ENCODE peak calls at places on chromosomes 4 and X, in eight cellular contexts. One of them, this sample, is unnamed. For H3K9me3 and H3K4me1, the result is how much of the 10 kb centered on the place peaks cover.

GRCh38 chr4:54872246-54872645 is 214.5 kb downstream of the KIT start:
- DNase-seq in small intestine: no peak
- DNase-seq in CD8-positive, alpha-beta memory T cell: no peak
- DNase-seq in heart right ventricle: no peak
- DNase-seq in ovary: no peak
- DNase-seq in mesenchymal stem cell: peak
- DNase-seq in CD8-positive, alpha-beta T cell: no peak
- DNase-seq in endodermal cell: no peak
- DNase-seq in this sample: no peak

GRCh38 chrX:143002206-143002605 is 23.5 kb upstream of the SPANXN4 start:
- DNase-seq in small intestine: no peak
- DNase-seq in CD8-positive, alpha-beta memory T cell: no peak
- DNase-seq in heart right ventricle: no peak
- DNase-seq in ovary: no peak
- DNase-seq in mesenchymal stem cell: no peak
- DNase-seq in CD8-positive, alpha-beta T cell: no peak
- DNase-seq in endodermal cell: no peak
- DNase-seq in this sample: no peak

GRCh38 chrX:17559728-17560379 is 177.4 kb upstream of the SCML1 start:
- DNase-seq in small intestine: no peak
- DNase-seq in CD8-positive, alpha-beta memory T cell: no peak
- DNase-seq in heart right ventricle: no peak
- DNase-seq in ovary: no peak
- DNase-seq in mesenchymal stem cell: peak
- DNase-seq in CD8-positive, alpha-beta T cell: no peak
- DNase-seq in endodermal cell: no peak
- DNase-seq in this sample: no peak

GRCh38 chr4:121408-122084 is 2.8 kb upstream of the ZNF718 start:
- DNase-seq in small intestine: peak
- DNase-seq in CD8-positive, alpha-beta memory T cell: peak
- DNase-seq in heart right ventricle: no peak
- DNase-seq in ovary: no peak
- DNase-seq in mesenchymal stem cell: no peak
- DNase-seq in CD8-positive, alpha-beta T cell: peak
- DNase-seq in endodermal cell: no peak
- DNase-seq in this sample: no peak

GRCh38 chr4:121139533-121140222 is 24.4 kb downstream of the TNIP3 start:
- DNase-seq in small intestine: no peak
- DNase-seq in CD8-positive, alpha-beta memory T cell: peak
- DNase-seq in heart right ventricle: no peak
- DNase-seq in ovary: no peak
- DNase-seq in mesenchymal stem cell: peak
- DNase-seq in CD8-positive, alpha-beta T cell: no peak
- DNase-seq in endodermal cell: no peak
- DNase-seq in this sample: no peak

GRCh38 chr4:188254211-188254610 is 115.0 kb downstream of the TRIML1 start:
- DNase-seq in small intestine: no peak
- DNase-seq in CD8-positive, alpha-beta memory T cell: no peak
- DNase-seq in heart right ventricle: no peak
- DNase-seq in ovary: no peak
- DNase-seq in mesenchymal stem cell: no peak
- DNase-seq in CD8-positive, alpha-beta T cell: no peak
- DNase-seq in endodermal cell: no peak
- DNase-seq in this sample: no peak

GRCh38 chr4:36610628-36611027 is 329.2 kb downstream of the DTHD1 start:
- DNase-seq in small intestine: no peak
- DNase-seq in CD8-positive, alpha-beta memory T cell: no peak
- DNase-seq in heart right ventricle: no peak
- DNase-seq in ovary: no peak
- DNase-seq in mesenchymal stem cell: no peak
- DNase-seq in CD8-positive, alpha-beta T cell: no peak
- DNase-seq in endodermal cell: no peak
- DNase-seq in this sample: no peak

GRCh38 chr4:66294626-66295025 is 624.3 kb upstream of the EPHA5 start:
- DNase-seq in small intestine: no peak
- DNase-seq in CD8-positive, alpha-beta memory T cell: no peak
- DNase-seq in heart right ventricle: no peak
- DNase-seq in ovary: no peak
- DNase-seq in mesenchymal stem cell: no peak
- DNase-seq in CD8-positive, alpha-beta T cell: no peak
- DNase-seq in endodermal cell: no peak
- DNase-seq in this sample: no peak

GRCh38 chr4:16224264-16224663 is 2.0 kb downstream of the TAPT1 start:
- DNase-seq in small intestine: no peak
- DNase-seq in CD8-positive, alpha-beta memory T cell: no peak
- DNase-seq in heart right ventricle: no peak
- DNase-seq in ovary: no peak
- DNase-seq in mesenchymal stem cell: no peak
- DNase-seq in CD8-positive, alpha-beta T cell: no peak
- DNase-seq in endodermal cell: peak
- DNase-seq in this sample: no peak

GRCh38 chrX:154738013-154738738 is 12.7 kb downstream of the GAB3 start:
- DNase-seq in small intestine: no peak
- DNase-seq in CD8-positive, alpha-beta memory T cell: no peak
- DNase-seq in heart right ventricle: peak
- DNase-seq in ovary: peak
- DNase-seq in mesenchymal stem cell: peak
- DNase-seq in CD8-positive, alpha-beta T cell: no peak
- DNase-seq in endodermal cell: no peak
- DNase-seq in this sample: no peak

GRCh38 chr4:6229671-6230501 is 29.5 kb upstream of the JAKMIP1 start:
- DNase-seq in small intestine: no peak
- DNase-seq in CD8-positive, alpha-beta memory T cell: no peak
- DNase-seq in heart right ventricle: no peak
- DNase-seq in ovary: no peak
- DNase-seq in mesenchymal stem cell: no peak
- DNase-seq in CD8-positive, alpha-beta T cell: no peak
- DNase-seq in endodermal cell: peak
- DNase-seq in this sample: no peak

GRCh38 chr4:8538703-8539567 is 41.3 kb upstream of the GPR78 start:
- DNase-seq in small intestine: no peak
- DNase-seq in CD8-positive, alpha-beta memory T cell: no peak
- DNase-seq in heart right ventricle: no peak
- DNase-seq in ovary: no peak
- DNase-seq in mesenchymal stem cell: peak
- DNase-seq in CD8-positive, alpha-beta T cell: no peak
- DNase-seq in endodermal cell: no peak
- DNase-seq in this sample: no peak

GRCh38 chrX:97860206-97860605 is 976.5 kb downstream of the RPA4 start:
- DNase-seq in small intestine: no peak
- DNase-seq in CD8-positive, alpha-beta memory T cell: no peak
- DNase-seq in heart right ventricle: no peak
- DNase-seq in ovary: no peak
- DNase-seq in mesenchymal stem cell: peak
- DNase-seq in CD8-positive, alpha-beta T cell: no peak
- DNase-seq in endodermal cell: no peak
- DNase-seq in this sample: no peak

GRCh38 chr4:84258905-84259830 is 239.9 kb downstream of the NKX6-1 start:
- DNase-seq in small intestine: peak
- DNase-seq in CD8-positive, alpha-beta memory T cell: no peak
- DNase-seq in heart right ventricle: no peak
- DNase-seq in ovary: no peak
- DNase-seq in mesenchymal stem cell: peak
- DNase-seq in CD8-positive, alpha-beta T cell: no peak
- DNase-seq in endodermal cell: peak
- DNase-seq in this sample: no peak

GRCh38 chrX:48919947-48920712 is 1.3 kb upstream of the PIM2 start:
- DNase-seq in small intestine: no peak
- DNase-seq in CD8-positive, alpha-beta memory T cell: peak
- DNase-seq in heart right ventricle: no peak
- DNase-seq in ovary: no peak
- DNase-seq in mesenchymal stem cell: peak
- DNase-seq in CD8-positive, alpha-beta T cell: peak
- DNase-seq in endodermal cell: peak
- DNase-seq in this sample: no peak

GRCh38 chr4:70603856-70604255 is 11.8 kb downstream of the AMBN start:
- DNase-seq in small intestine: no peak
- DNase-seq in CD8-positive, alpha-beta memory T cell: no peak
- DNase-seq in heart right ventricle: no peak
- DNase-seq in ovary: no peak
- DNase-seq in mesenchymal stem cell: peak
- DNase-seq in CD8-positive, alpha-beta T cell: no peak
- DNase-seq in endodermal cell: no peak
- DNase-seq in this sample: no peak

GRCh38 chr4:6282247-6282646 is 12.6 kb downstream of the WFS1 start:
- DNase-seq in small intestine: no peak
- DNase-seq in CD8-positive, alpha-beta memory T cell: no peak
- DNase-seq in heart right ventricle: no peak
- DNase-seq in ovary: peak
- DNase-seq in mesenchymal stem cell: no peak
- DNase-seq in CD8-positive, alpha-beta T cell: no peak
- DNase-seq in endodermal cell: no peak
- DNase-seq in this sample: no peak

GRCh38 chr4:5930456-5930855 is 37.6 kb upstream of the CRMP1 start:
- DNase-seq in small intestine: no peak
- DNase-seq in CD8-positive, alpha-beta memory T cell: no peak
- DNase-seq in heart right ventricle: no peak
- DNase-seq in ovary: no peak
- DNase-seq in mesenchymal stem cell: no peak
- DNase-seq in CD8-positive, alpha-beta T cell: no peak
- DNase-seq in endodermal cell: peak
- DNase-seq in this sample: no peak

GRCh38 chrX:101257448-101258259 is 33.5 kb downstream of the TAF7L start:
- DNase-seq in small intestine: no peak
- DNase-seq in CD8-positive, alpha-beta memory T cell: no peak
- DNase-seq in heart right ventricle: no peak
- DNase-seq in ovary: no peak
- DNase-seq in mesenchymal stem cell: peak
- DNase-seq in CD8-positive, alpha-beta T cell: no peak
- DNase-seq in endodermal cell: no peak
- DNase-seq in this sample: no peak

DNA sequence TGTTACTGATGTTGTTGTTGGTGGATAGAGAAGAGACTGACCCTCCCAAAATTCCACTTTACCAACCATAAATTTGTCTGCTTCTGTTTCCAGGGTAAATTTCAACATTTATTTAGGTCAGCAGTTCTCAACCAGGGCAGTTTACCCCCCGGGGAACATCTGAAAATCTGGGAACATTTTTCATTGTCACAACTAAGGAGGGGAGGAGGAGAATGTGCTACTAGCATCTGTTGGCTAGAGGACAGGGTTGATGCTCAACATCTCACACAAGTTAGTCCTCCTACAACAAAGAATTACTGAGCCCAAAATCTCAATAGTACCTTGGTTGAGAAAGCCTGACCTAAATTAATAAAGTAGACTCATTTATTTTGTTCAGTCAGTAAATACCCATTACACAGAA is 25.7 kb downstream of the KCTD8 start:
- DNase-seq in small intestine: no peak
- DNase-seq in CD8-positive, alpha-beta memory T cell: no peak
- DNase-seq in heart right ventricle: no peak
- DNase-seq in ovary: no peak
- DNase-seq in mesenchymal stem cell: no peak
- DNase-seq in CD8-positive, alpha-beta T cell: no peak
- DNase-seq in endodermal cell: no peak
- DNase-seq in this sample: no peak
- H3K9me3 ChIP-seq in small intestine: under half
- H3K9me3 ChIP-seq in CD8-positive, alpha-beta memory T cell: under half
- H3K9me3 ChIP-seq in heart right ventricle: under half
- H3K9me3 ChIP-seq in ovary: under half
- H3K9me3 ChIP-seq in mesenchymal stem cell: under half
- H3K9me3 ChIP-seq in CD8-positive, alpha-beta T cell: under half
- H3K9me3 ChIP-seq in endodermal cell: under half
- H3K9me3 ChIP-seq in this sample: under half

GRCh38 chr4:3211866-3212265 is 37.1 kb upstream of the MSANTD1 start:
- DNase-seq in small intestine: no peak
- DNase-seq in CD8-positive, alpha-beta memory T cell: no peak
- DNase-seq in heart right ventricle: no peak
- DNase-seq in ovary: no peak
- DNase-seq in mesenchymal stem cell: no peak
- DNase-seq in CD8-positive, alpha-beta T cell: no peak
- DNase-seq in endodermal cell: no peak
- DNase-seq in this sample: no peak

GRCh38 chr4:3215256-3215655 is 33.7 kb upstream of the MSANTD1 start:
- DNase-seq in small intestine: no peak
- DNase-seq in CD8-positive, alpha-beta memory T cell: no peak
- DNase-seq in heart right ventricle: no peak
- DNase-seq in ovary: no peak
- DNase-seq in mesenchymal stem cell: no peak
- DNase-seq in CD8-positive, alpha-beta T cell: no peak
- DNase-seq in endodermal cell: no peak
- DNase-seq in this sample: no peak

GRCh38 chr4:3213661-3214250 is 35.2 kb upstream of the MSANTD1 start:
- DNase-seq in small intestine: no peak
- DNase-seq in CD8-positive, alpha-beta memory T cell: no peak
- DNase-seq in heart right ventricle: no peak
- DNase-seq in ovary: no peak
- DNase-seq in mesenchymal stem cell: no peak
- DNase-seq in CD8-positive, alpha-beta T cell: no peak
- DNase-seq in endodermal cell: no peak
- DNase-seq in this sample: no peak

GRCh38 chr4:3212391-3213100 is 36.4 kb upstream of the MSANTD1 start:
- DNase-seq in small intestine: no peak
- DNase-seq in CD8-positive, alpha-beta memory T cell: no peak
- DNase-seq in heart right ventricle: no peak
- DNase-seq in ovary: no peak
- DNase-seq in mesenchymal stem cell: no peak
- DNase-seq in CD8-positive, alpha-beta T cell: no peak
- DNase-seq in endodermal cell: no peak
- DNase-seq in this sample: no peak

DNA sequence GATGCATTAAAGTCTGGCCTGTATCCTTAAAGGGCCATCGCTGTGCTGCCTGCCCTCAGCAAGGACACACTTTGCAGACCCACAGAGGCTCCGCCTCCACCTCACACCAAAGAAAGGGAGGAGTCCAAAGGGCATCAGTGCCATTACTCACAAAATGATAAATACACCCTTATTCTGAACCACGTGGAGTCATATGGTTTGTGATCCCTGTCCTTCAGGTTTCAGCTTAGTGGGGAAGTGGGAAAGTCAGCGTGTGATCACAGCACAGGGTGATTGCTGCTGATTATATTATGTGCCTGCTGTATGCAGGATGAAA is 35.9 kb upstream of the MSANTD1 start:
- DNase-seq in small intestine: peak
- DNase-seq in CD8-positive, alpha-beta memory T cell: no peak
- DNase-seq in heart right ventricle: no peak
- DNase-seq in ovary: no peak
- DNase-seq in mesenchymal stem cell: no peak
- DNase-seq in CD8-positive, alpha-beta T cell: no peak
- DNase-seq in endodermal cell: no peak
- DNase-seq in this sample: no peak
- H3K4me1 ChIP-seq in small intestine: under half
- H3K4me1 ChIP-seq in CD8-positive, alpha-beta memory T cell: under half
- H3K4me1 ChIP-seq in heart right ventricle: under half
- H3K4me1 ChIP-seq in ovary: under half
- H3K4me1 ChIP-seq in mesenchymal stem cell: under half
- H3K4me1 ChIP-seq in CD8-positive, alpha-beta T cell: under half
- H3K4me1 ChIP-seq in endodermal cell: under half
- H3K4me1 ChIP-seq in this sample: under half

GRCh38 chrX:103376118-103376978 is at the start of gene BEX3:
- DNase-seq in small intestine: peak
- DNase-seq in CD8-positive, alpha-beta memory T cell: peak
- DNase-seq in heart right ventricle: peak
- DNase-seq in ovary: peak
- DNase-seq in mesenchymal stem cell: peak
- DNase-seq in CD8-positive, alpha-beta T cell: peak
- DNase-seq in endodermal cell: peak
- DNase-seq in this sample: no peak
- H3K4me3 ChIP-seq in small intestine: peak
- H3K4me3 ChIP-seq in CD8-positive, alpha-beta memory T cell: no peak
- H3K4me3 ChIP-seq in heart right ventricle: peak
- H3K4me3 ChIP-seq in ovary: peak
- H3K4me3 ChIP-seq in mesenchymal stem cell: peak
- H3K4me3 ChIP-seq in CD8-positive, alpha-beta T cell: peak
- H3K4me3 ChIP-seq in endodermal cell: peak
- H3K4me3 ChIP-seq in this sample: peak

GRCh38 chr4:24914460-24914859 is 1.6 kb upstream of the CCDC149 start:
- DNase-seq in small intestine: no peak
- DNase-seq in CD8-positive, alpha-beta memory T cell: no peak
- DNase-seq in heart right ventricle: no peak
- DNase-seq in ovary: no peak
- DNase-seq in mesenchymal stem cell: no peak
- DNase-seq in CD8-positive, alpha-beta T cell: no peak
- DNase-seq in endodermal cell: no peak
- DNase-seq in this sample: no peak
- H3K9me3 ChIP-seq in small intestine: under half
- H3K9me3 ChIP-seq in CD8-positive, alpha-beta memory T cell: under half
- H3K9me3 ChIP-seq in heart right ventricle: under half
- H3K9me3 ChIP-seq in ovary: under half
- H3K9me3 ChIP-seq in mesenchymal stem cell: under half
- H3K9me3 ChIP-seq in CD8-positive, alpha-beta T cell: under half
- H3K9me3 ChIP-seq in endodermal cell: under half
- H3K9me3 ChIP-seq in this sample: under half